ENCODE peak calls at places on chromosome 15, in six cellular contexts. K is IMR-90; V is heart left ventricle; X is H9; D is kidney; R is CD8-positive, alpha-beta T cell. E is an unnamed sample.

GRCh38 chr15:76866716-76867321 is 38.3 kb downstream of the SCAPER start:
- DNase-seq in K (peak; percentile 58), V (no peak), X (no peak), D (no peak), R (no peak), E (peak; percentile 9)

GRCh38 chr15:43484455-43484854 is 8.5 kb downstream of the TP53BP1 start:
- DNase-seq in K (no peak), V (no peak), X (no peak), D (no peak), R (no peak), E (no peak)

GRCh38 chr15:67720556-67721175 is 104.6 kb upstream of the SKOR1 start:
- DNase-seq in K (no peak), V (no peak), X (no peak), D (no peak), R (no peak), E (no peak)

GRCh38 chr15:33968224-33968623 is at the start of gene CHRM5:
- DNase-seq in K (no peak), V (no peak), X (no peak), D (no peak), R (no peak), E (no peak)

GRCh38 chr15:50252556-50252955 is 13.0 kb downstream of the HDC start:
- DNase-seq in K (no peak), V (no peak), X (no peak), D (no peak), R (no peak), E (no peak)

GRCh38 chr15:80580107-80580506 is 115.0 kb upstream of the ABHD17C start:
- DNase-seq in K (peak; percentile 80), V (no peak), X (peak; percentile 15), D (peak; percentile 26), R (no peak), E (no peak)

GRCh38 chr15:56052389-56053045 is 59.1 kb upstream of the NEDD4 start:
- DNase-seq in K (peak; percentile 68), V (no peak), X (no peak), D (no peak), R (no peak), E (no peak)

GRCh38 chr15:25790003-25790660 is 73.0 kb downstream of the ATP10A start:
- DNase-seq in K (peak; percentile 90), V (peak; percentile 62), X (no peak), D (peak; percentile 64), R (no peak), E (no peak)

GRCh38 chr15:77251662-77252061 is 168.2 kb downstream of the PEAK1 start:
- DNase-seq in K (peak; percentile 49), V (no peak), X (peak; percentile 47), D (no peak), R (no peak), E (no peak)

GRCh38 chr15:26157081-26157480 is 294.0 kb upstream of the ATP10A start:
- DNase-seq in K (no peak), V (no peak), X (no peak), D (no peak), R (no peak), E (no peak)

GRCh38 chr15:41732487-41732886 is 41.8 kb upstream of the MAPKBP1 start:
- DNase-seq in K (no peak), V (no peak), X (no peak), D (no peak), R (no peak), E (no peak)

GRCh38 chr15:65209701-65210643 is 1.3 kb downstream of the CILP start:
- DNase-seq in K (no peak), V (peak; percentile 64), X (no peak), D (peak; percentile 79), R (no peak), E (no peak)

GRCh38 chr15:23736291-23736690 is 49.2 kb upstream of the NDN start:
- DNase-seq in K (no peak), V (no peak), X (no peak), D (no peak), R (no peak), E (no peak)
- TF ChIP-seq CTCF in K (no peak), V (no peak), X (no peak), D (no peak), R (no peak), E (no peak)

GRCh38 chr15:69979269-69979668 is 118.4 kb downstream of the TLE3 start:
- DNase-seq in K (peak; percentile 18), V (no peak), X (peak; percentile 49), D (no peak), R (no peak), E (no peak)
- TF ChIP-seq CTCF in K (no peak), V (no peak), X (peak; percentile 27), D (no peak), R (no peak), E (no peak)

GRCh38 chr15:71103102-71103676 is 12.1 kb upstream of the THSD4 start:
- DNase-seq in K (peak; percentile 68), V (peak; percentile 38), X (no peak), D (no peak), R (no peak), E (peak; percentile 18)
- TF ChIP-seq CTCF in K (peak; percentile 63), V (peak; percentile 30), X (peak; percentile 64), D (peak; percentile 30), R (no peak), E (peak; percentile 43)

DNA sequence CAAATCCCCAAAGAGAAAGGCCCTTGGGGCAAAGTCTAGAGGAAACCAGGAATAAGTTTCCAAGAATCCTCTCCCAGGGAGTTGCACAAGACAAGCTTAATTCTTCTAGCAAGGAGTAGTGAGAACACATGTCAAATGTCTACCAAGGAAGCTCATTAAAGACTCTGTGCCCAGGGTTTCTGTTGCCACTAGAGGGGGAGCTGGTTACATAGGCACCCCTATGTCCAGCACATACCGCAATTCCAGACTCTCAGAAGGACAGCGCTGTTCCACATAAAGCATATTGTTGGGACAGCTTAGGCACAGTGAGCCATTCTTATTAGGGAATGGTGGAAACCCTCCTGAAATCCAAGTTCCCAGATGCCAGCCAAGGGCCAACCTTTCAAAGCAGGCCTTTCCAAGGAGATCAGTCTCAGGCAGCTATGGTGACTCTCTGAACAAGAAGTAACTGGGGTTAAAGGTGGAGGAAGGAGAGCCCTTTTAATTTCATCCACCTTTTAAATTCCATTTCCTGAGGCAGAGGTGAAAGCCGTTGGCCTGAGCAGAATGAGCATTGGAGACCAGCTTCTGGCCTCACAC is 194.1 kb downstream of the UACA start:
- DNase-seq in K (peak; percentile 71), V (no peak), X (peak; percentile 32), D (no peak), R (no peak), E (no peak)
- TF ChIP-seq CTCF in K (peak; percentile 63), V (peak; percentile 53), X (peak; percentile 65), D (peak; percentile 37), R (no peak), E (peak; percentile 17)

GRCh38 chr15:90451215-90451850 is 63.3 kb downstream of the IQGAP1 start:
- DNase-seq in K (peak; percentile 87), V (no peak), X (peak; percentile 61), D (no peak), R (no peak), E (no peak)
- TF ChIP-seq CTCF in K (no peak), V (no peak), X (no peak), D (no peak), R (no peak), E (no peak)

GRCh38 chr15:37995461-37996347 is 61.3 kb downstream of the TMCO5A start:
- DNase-seq in K (peak; percentile 75), V (no peak), X (no peak), D (no peak), R (no peak), E (peak; percentile 45)
- TF ChIP-seq CTCF in K (peak; percentile 74), V (peak; percentile 60), X (peak; percentile 79), D (peak; percentile 54), R (no peak), E (peak; percentile 53)

GRCh38 chr15:98924311-98925049 is 83.1 kb downstream of the PGPEP1L start:
- DNase-seq in K (no peak), V (no peak), X (no peak), D (no peak), R (no peak), E (no peak)

GRCh38 chr15:98927990-98928389 is 79.6 kb downstream of the PGPEP1L start:
- DNase-seq in K (no peak), V (no peak), X (no peak), D (no peak), R (no peak), E (no peak)

GRCh38 chr15:98927057-98927456 is 80.5 kb downstream of the PGPEP1L start:
- DNase-seq in K (peak; percentile 39), V (no peak), X (no peak), D (no peak), R (no peak), E (no peak)

GRCh38 chr15:98923579-98923978 is 84.0 kb downstream of the PGPEP1L start:
- DNase-seq in K (no peak), V (no peak), X (no peak), D (no peak), R (no peak), E (no peak)

GRCh38 chr15:98926236-98926635 is 81.4 kb downstream of the PGPEP1L start:
- DNase-seq in K (no peak), V (no peak), X (no peak), D (no peak), R (no peak), E (no peak)
- TF ChIP-seq CTCF in K (no peak), V (no peak), X (no peak), D (no peak), R (no peak), E (no peak)

E was measured in endothelial cell.